ENCODE peak calls at places on chromosome 6, in seven cellular contexts. K is fibroblast of lung, B is HepG2, A is hepatocyte, G is PC-3, C is astrocyte, H is GM23248. Z is an unnamed sample. For H3K9me3 and H3K27me3, the result is how much of the 10 kb centered on the place peaks cover.

GRCh38 chr6:168877821-168878282 is 375.8 kb downstream of the THBS2 start:
- DNase-seq in K (peak), B (no peak), A (peak), G (peak), C (no peak), H (peak), Z (no peak)

GRCh38 chr6:27059621-27060425 is 187.7 kb upstream of the PRSS16 start:
- DNase-seq in K (no peak), B (peak), A (no peak), G (no peak), C (no peak), H (no peak), Z (no peak)

GRCh38 chr6:17962436-17963031 is 24.9 kb downstream of the KIF13A start:
- DNase-seq in K (peak), B (no peak), A (peak), G (no peak), C (peak), H (peak), Z (no peak)

GRCh38 chr6:11430036-11430435 is 107.5 kb upstream of the TMEM170B start:
- DNase-seq in K (no peak), B (no peak), A (no peak), G (no peak), C (peak), H (peak), Z (no peak)

GRCh38 chr6:161100072-161100471 is 108.5 kb downstream of the MAP3K4 start:
- DNase-seq in K (no peak), B (no peak), A (peak), G (no peak), C (no peak), H (no peak), Z (no peak)

GRCh38 chr6:64256483-64256882 is 620.9 kb downstream of the PHF3 start:
- DNase-seq in K (no peak), B (no peak), A (no peak), G (no peak), C (no peak), H (no peak), Z (no peak)

GRCh38 chr6:21102624-21103023 is 490.9 kb upstream of the SOX4 start:
- DNase-seq in K (no peak), B (no peak), A (no peak), G (peak), C (no peak), H (no peak), Z (no peak)

GRCh38 chr6:157323114-157323923 is at the start of gene TMEM242:
- DNase-seq in K (peak), B (peak), A (peak), G (peak), C (peak), H (peak), Z (peak)

GRCh38 chr6:126439040-126439439 is 99.1 kb downstream of the CENPW start:
- DNase-seq in K (no peak), B (no peak), A (no peak), G (no peak), C (no peak), H (no peak), Z (no peak)

GRCh38 chr6:124551711-124552233 is 410.5 kb upstream of the RNF217 start:
- DNase-seq in K (no peak), B (no peak), A (no peak), G (no peak), C (peak), H (no peak), Z (no peak)

GRCh38 chr6:106159531-106159940 is 73.4 kb downstream of the PRDM1 start:
- DNase-seq in K (peak), B (no peak), A (no peak), G (peak), C (peak), H (peak), Z (no peak)

GRCh38 chr6:16486661-16487060 is 248.3 kb downstream of the GMPR start:
- DNase-seq in K (no peak), B (no peak), A (no peak), G (no peak), C (no peak), H (no peak), Z (no peak)

DNA sequence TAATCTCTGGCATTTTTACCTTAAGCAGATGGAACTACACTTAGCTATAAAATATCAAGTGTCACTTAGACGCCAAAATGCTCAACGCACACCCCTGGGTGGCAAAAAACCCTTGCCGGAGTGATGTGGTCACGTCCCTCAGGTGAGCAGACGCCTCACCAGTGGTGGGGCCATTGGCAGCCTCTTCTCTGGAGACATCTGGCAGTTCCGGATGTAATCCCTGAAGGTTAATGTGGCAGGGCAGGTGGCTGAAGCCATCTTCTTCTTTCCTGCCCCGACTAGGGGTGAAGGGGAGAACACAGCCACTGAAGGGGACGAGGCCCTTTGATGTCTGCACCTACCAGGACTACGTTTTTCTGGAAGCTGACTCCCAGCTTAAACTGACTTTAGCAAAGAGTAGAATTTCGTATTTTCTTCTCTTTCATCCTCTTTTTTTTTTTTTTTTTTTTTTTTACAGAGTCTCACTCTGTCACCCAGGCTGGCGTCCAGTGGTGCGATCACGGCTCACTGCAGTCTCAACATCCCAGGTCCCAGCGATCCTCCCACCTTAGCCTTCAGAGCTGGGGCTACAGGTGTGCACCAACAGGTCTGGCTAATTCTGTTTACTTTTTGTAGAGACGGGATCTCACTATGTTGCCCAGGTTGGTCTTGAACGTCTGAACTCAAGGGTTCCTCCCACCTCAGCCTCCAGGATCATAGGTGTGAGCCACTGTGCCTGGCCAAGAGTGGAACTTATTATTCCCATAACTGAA is 152.1 kb downstream of the TTLL2 start:
- DNase-seq in K (no peak), B (no peak), A (no peak), G (no peak), C (no peak), H (no peak), Z (no peak)
- H3K9me3 ChIP-seq in K (under half), B (under half), A (under half), G (under half), C (under half), H (under half), Z (under half)

DNA sequence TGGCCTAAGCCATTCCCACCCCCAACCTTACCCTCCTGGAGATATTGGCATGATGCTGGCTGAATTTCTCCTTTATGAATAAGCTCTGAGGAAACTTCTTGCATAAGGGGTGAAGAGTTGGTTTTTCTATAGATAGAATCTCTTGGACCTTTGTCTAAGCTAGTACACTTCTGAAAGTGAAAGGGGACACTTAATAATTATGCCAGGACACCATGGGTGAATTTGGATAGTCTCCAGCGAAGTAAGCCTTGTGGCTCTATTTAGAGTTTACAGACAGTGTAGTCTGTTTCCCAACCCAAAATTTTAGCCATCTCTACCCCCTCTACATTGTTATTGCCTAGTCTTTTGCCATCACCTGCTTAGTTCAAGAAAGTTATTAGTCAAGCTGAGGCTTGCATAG is 27.0 kb upstream of the FABP7 start:
- DNase-seq in K (no peak), B (no peak), A (no peak), G (no peak), C (no peak), H (no peak), Z (no peak)
- H3K27me3 ChIP-seq in K (under half), B (under half), A (under half), G (under half), C (under half), H (under half), Z (under half)

GRCh38 chr6:149921361-149921760 is 1.6 kb downstream of the RAET1G start:
- DNase-seq in K (no peak), B (no peak), A (no peak), G (no peak), C (no peak), H (no peak), Z (no peak)

GRCh38 chr6:149923327-149923986 is 536 bp upstream of the RAET1G start:
- DNase-seq in K (no peak), B (no peak), A (peak), G (no peak), C (no peak), H (no peak), Z (no peak)

GRCh38 chr6:149924933-149925252 is 2.0 kb upstream of the RAET1G start:
- DNase-seq in K (no peak), B (no peak), A (no peak), G (no peak), C (no peak), H (no peak), Z (no peak)

GRCh38 chr6:149924206-149924932 is 1.4 kb upstream of the RAET1G start:
- DNase-seq in K (no peak), B (no peak), A (no peak), G (no peak), C (no peak), H (no peak), Z (no peak)

GRCh38 chr6:149922642-149923326 is at the start of gene RAET1G:
- DNase-seq in K (peak), B (peak), A (peak), G (peak), C (peak), H (peak), Z (peak)
- TF ChIP-seq EZH2 in K (no peak), B (no peak), A (no peak), G (no peak), C (no peak), H (no peak), Z (no peak)

DNA sequence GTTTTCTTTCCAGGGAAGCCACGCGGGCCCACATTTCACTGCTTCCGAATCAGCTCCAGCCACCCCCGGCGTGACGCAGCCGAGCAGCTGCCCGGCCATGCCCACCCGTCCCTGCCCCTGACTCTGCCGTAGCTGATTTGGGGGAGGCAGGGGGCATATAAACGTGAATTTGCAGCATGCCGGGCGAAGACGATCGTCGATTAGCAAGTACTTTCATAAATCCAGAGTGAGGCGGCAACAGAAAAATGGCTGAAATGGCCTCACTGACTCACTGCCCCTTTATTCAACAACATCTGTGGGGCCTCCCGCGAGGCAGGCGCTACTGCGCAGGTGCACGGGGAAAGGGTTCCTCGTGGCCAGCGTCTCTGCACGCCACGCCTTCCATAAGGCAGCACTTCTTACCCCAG is 118.0 kb downstream of the DLL1 start:
- DNase-seq in K (no peak), B (no peak), A (no peak), G (no peak), C (no peak), H (no peak), Z (no peak)
- H3K9me3 ChIP-seq in K (under half), B (under half), A (under half), G (under half), C (under half), H (under half), Z (under half)

DNA sequence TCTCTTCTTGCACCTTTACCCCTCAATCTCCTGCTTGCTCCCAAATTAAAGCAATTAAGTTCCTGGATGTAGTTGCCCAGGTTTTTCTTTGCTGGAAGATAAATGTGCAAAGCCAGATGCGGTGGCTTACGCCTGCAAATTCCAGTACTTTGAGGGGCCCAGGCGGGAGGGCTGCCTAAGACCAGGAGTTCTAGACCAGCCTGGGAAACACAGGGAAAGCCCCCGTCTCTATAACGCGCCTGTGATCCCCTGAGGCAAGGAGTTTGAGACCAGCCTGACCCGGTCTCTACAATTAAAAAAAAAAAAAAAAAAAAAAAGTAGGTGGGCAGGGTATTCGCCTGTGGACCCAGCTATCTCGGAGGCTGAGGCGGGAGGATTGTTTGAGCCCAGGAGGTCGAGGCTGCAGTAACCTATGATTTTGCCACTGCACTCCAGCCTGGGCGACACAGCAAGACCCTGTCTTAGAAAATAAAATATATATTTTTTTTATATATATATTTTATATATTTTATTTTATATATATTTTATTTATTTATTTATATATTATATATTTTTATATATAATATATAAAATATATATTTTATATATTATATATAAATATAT is 461 bp upstream of the DCDC2 start:
- DNase-seq in K (no peak), B (no peak), A (no peak), G (no peak), C (no peak), H (no peak), Z (peak)
- H3K27me3 ChIP-seq in K (under half), B (under half), A (under half), G (under half), C (under half), H (under half), Z (under half)

GRCh38 chr6:53026526-53026925 is 31.4 kb upstream of the GSTA4 start:
- DNase-seq in K (no peak), B (no peak), A (no peak), G (no peak), C (no peak), H (no peak), Z (no peak)
- TF ChIP-seq EZH2 in K (no peak), B (no peak), A (no peak), G (no peak), C (no peak), H (no peak), Z (no peak)

GRCh38 chr6:167314180-167314821 is 10.6 kb upstream of the TTLL2 start:
- DNase-seq in K (no peak), B (no peak), A (no peak), G (no peak), C (no peak), H (no peak), Z (no peak)

GRCh38 chr6:167323111-167323510 is 1.8 kb upstream of the TTLL2 start:
- DNase-seq in K (no peak), B (no peak), A (no peak), G (no peak), C (no peak), H (no peak), Z (no peak)

GRCh38 chr6:167311286-167311685 is 13.6 kb upstream of the TTLL2 start:
- DNase-seq in K (no peak), B (no peak), A (peak), G (no peak), C (no peak), H (no peak), Z (no peak)

GRCh38 chr6:167317172-167317571 is 7.7 kb upstream of the TTLL2 start:
- DNase-seq in K (no peak), B (no peak), A (no peak), G (no peak), C (no peak), H (no peak), Z (no peak)
- H3K9me3 ChIP-seq in K (under half), B (under half), A (under half), G (under half), C (under half), H (under half), Z (under half)

GRCh38 chr6:50831216-50831615 is 12.5 kb downstream of the TFAP2B start:
- DNase-seq in K (no peak), B (no peak), A (no peak), G (no peak), C (no peak), H (no peak), Z (no peak)

GRCh38 chr6:50836231-50836630 is 17.6 kb downstream of the TFAP2B start:
- DNase-seq in K (no peak), B (no peak), A (no peak), G (no peak), C (no peak), H (no peak), Z (no peak)

GRCh38 chr6:50832912-50833311 is 14.2 kb downstream of the TFAP2B start:
- DNase-seq in K (no peak), B (no peak), A (no peak), G (no peak), C (no peak), H (no peak), Z (peak)

GRCh38 chr6:50837589-50838445 is 19.1 kb downstream of the TFAP2B start:
- DNase-seq in K (no peak), B (peak), A (no peak), G (no peak), C (no peak), H (no peak), Z (no peak)

GRCh38 chr6:50834929-50835328 is 16.3 kb downstream of the TFAP2B start:
- DNase-seq in K (no peak), B (no peak), A (no peak), G (no peak), C (no peak), H (no peak), Z (no peak)
- H3K27me3 ChIP-seq in K (under half), B (under half), A (half or more), G (under half), C (under half), H (under half), Z (under half)

DNA sequence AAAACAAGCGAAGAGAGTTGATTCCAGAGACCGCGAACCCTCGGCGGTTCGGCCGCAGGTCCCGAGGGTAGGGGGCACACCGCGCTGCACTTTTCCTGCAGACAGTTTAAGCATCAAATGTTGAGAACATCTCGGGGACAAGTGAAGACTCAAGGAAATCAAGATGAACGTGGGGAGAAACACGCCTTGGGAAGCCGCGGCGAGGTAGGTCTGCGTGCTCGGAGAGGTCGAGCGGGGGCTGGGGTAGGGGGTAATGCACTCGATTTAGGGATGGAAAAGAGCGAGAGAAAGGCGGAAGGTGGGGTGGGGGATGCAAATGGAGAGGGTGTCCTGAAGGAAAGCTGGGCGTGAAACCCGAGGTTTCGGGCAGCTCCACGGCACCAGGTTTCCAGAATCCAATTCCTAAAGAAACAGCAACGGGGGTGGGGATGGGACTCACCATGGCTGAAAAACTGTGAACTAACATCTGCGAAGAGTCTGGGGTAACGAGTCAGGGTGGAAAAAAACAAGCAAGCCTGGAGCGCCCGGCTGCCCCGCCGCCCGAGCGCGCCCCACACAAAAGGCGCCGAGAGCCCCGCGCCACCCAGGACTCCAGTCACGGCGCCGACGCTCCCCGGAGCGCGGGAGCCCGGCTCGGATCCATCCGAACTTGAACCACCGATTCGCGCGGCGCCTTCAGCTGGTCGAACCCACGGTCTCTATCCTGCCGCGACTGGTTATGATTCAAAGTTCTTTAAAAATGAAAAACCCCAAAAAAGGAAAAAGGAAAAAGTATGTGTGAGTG is 3.6 kb downstream of the TFAP2A start:
- DNase-seq in K (no peak), B (no peak), A (no peak), G (no peak), C (no peak), H (peak), Z (peak)
- TF ChIP-seq EZH2 in K (peak), B (peak), A (peak), G (no peak), C (peak), H (peak), Z (no peak)

DNA sequence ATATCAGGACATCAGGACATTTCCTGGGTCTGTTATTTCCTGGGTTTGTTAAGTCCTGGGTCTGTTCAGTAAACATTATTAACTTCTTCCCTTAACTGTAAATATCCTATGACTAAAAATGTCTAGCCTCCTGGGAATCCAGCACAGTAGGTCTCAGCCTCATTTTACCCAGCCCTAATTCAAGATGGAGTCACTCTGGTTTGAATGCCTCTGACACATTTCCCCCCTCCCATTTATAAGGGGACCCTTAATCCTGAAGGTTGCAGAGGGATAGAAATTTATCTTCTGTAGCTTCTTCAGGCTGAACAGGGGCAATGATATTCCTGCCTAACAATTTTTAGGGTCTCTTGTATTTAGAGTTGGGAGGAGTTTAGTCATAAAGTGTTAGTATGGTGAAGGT is 21.8 kb downstream of the RNF182 start:
- DNase-seq in K (no peak), B (no peak), A (no peak), G (peak), C (no peak), H (no peak), Z (no peak)
- H3K9me3 ChIP-seq in K (under half), B (under half), A (under half), G (under half), C (under half), H (under half), Z (under half)

Z was measured in A673.